ENCODE peak calls at places on chromosomes 3 and 15, in eight cellular contexts. N is ovary; Y is T-helper 1 cell; K is activated T-cell treated with anti-CD3 and anti-CD28 coated beads for 4 hours; Q is NCI-H446 treated with DMSO at 0.1 percent for 48 hours; D is caudate nucleus; P is GDM1; C is effector memory CD4-positive, alpha-beta T cell. S is an unnamed sample.

GRCh38 chr3:183988216-183988790 is 29.4 kb downstream of the ABCC5 start:
- DNase-seq in N (no peak), Y (no peak), K (no peak), Q (no peak), D (no peak), P (no peak), C (no peak), S (no peak)

GRCh38 chr15:58608129-58608590 is 141.3 kb downstream of the ADAM10 start:
- DNase-seq in N (no peak), Y (no peak), K (no peak), Q (no peak), D (no peak), P (no peak), C (no peak), S (no peak)

GRCh38 chr3:50345586-50345985 is at the start of gene ZMYND10:
- DNase-seq in N (no peak), Y (peak; percentile 59), K (peak; percentile 65), Q (no peak), D (no peak), P (no peak), C (peak; percentile 60), S (peak; percentile 64)

GRCh38 chr3:30268288-30268687 is 338.1 kb upstream of the TGFBR2 start:
- DNase-seq in N (no peak), Y (no peak), K (no peak), Q (no peak), D (no peak), P (no peak), C (no peak), S (no peak)

GRCh38 chr15:40217166-40217785 is 21.6 kb upstream of the PAK6 start:
- DNase-seq in N (no peak), Y (no peak), K (peak; percentile 25), Q (peak; percentile 26), D (no peak), P (peak; percentile 55), C (no peak), S (peak; percentile 49)

GRCh38 chr3:148735597-148735996 is 37.9 kb downstream of the AGTR1 start:
- DNase-seq in N (no peak), Y (no peak), K (no peak), Q (no peak), D (no peak), P (no peak), C (no peak), S (no peak)

GRCh38 chr3:101229681-101230080 is 90.7 kb downstream of the IMPG2 start:
- DNase-seq in N (no peak), Y (no peak), K (no peak), Q (no peak), D (no peak), P (no peak), C (no peak), S (peak; percentile 0)

GRCh38 chr3:69199942-69200341 is 77.5 kb upstream of the LMOD3 start:
- DNase-seq in N (no peak), Y (no peak), K (no peak), Q (no peak), D (no peak), P (no peak), C (no peak), S (no peak)

GRCh38 chr3:196398782-196399181 is 33.4 kb downstream of the UBXN7 start:
- DNase-seq in N (no peak), Y (no peak), K (no peak), Q (no peak), D (no peak), P (no peak), C (no peak), S (no peak)

GRCh38 chr15:62075595-62076279 is 9.0 kb downstream of the C2CD4A start:
- DNase-seq in N (no peak), Y (no peak), K (no peak), Q (peak; percentile 6), D (no peak), P (no peak), C (no peak), S (peak; percentile 33)